ENCODE peak calls at places on chromosomes 11 and 22, in nine cellular contexts. G is stimulated activated CD8-positive, alpha-beta memory T cell treated with anti-CD3 and anti-CD28 coated beads, Interleukin-7, amount 100 ng/mL, for 24 hours; K is progenitor cell of endocrine pancreas; C is EH; U is HCT116; A is nephron progenitor cell; V is neural crest cell; E is left ventricle myocardium inferior; J is erythroblast. R is an unnamed sample.

GRCh38 chr22:42942351-42942750 is 72.6 kb downstream of the PACSIN2 start:
- DNase-seq in K (no peak), V (no peak), C (no peak), J (no peak), U (no peak), G (no peak), E (no peak), A (no peak), R (no peak)

GRCh38 chr11:19079643-19080440 is 19.3 kb upstream of the MRGPRX2 start:
- DNase-seq in U (peak), K (no peak), E (no peak), C (peak), A (no peak), J (no peak), G (no peak), V (no peak), R (no peak)

GRCh38 chr11:13317293-13318080 is 39.9 kb downstream of the BMAL1 start:
- DNase-seq in K (no peak), G (no peak), J (no peak), V (no peak), A (no peak), C (no peak), U (no peak), E (no peak), R (no peak)

GRCh38 chr22:50399751-50400331 is 56.7 kb downstream of the PPP6R2 start:
- DNase-seq in A (peak), K (no peak), E (no peak), C (peak), G (no peak), J (peak), U (peak), V (peak), R (no peak)

GRCh38 chr11:109869536-109869935 is 223.7 kb upstream of the ZC3H12C start:
- DNase-seq in G (no peak), V (no peak), E (no peak), U (no peak), K (no peak), J (no peak), A (no peak), C (no peak), R (no peak)

GRCh38 chr11:60429272-60429671 is at the start of gene MS4A5:
- DNase-seq in G (no peak), C (no peak), A (no peak), E (no peak), V (no peak), K (no peak), J (no peak), U (no peak), R (no peak)

GRCh38 chr11:43327987-43328386 is 16.2 kb downstream of the API5 start:
- DNase-seq in A (no peak), G (no peak), U (no peak), K (no peak), E (no peak), V (no peak), J (peak), C (peak), R (no peak)

GRCh38 chr11:128467610-128468041 is 119.7 kb downstream of the ETS1 start:
- DNase-seq in K (no peak), A (no peak), U (peak), G (no peak), C (peak), V (peak), E (no peak), J (no peak), R (no peak)

GRCh38 chr11:11038339-11039248 is 180.7 kb upstream of the ZBED5 start:
- DNase-seq in J (no peak), E (no peak), C (no peak), U (no peak), G (no peak), V (no peak), K (peak), A (no peak), R (no peak)

GRCh38 chr11:91406009-91406408 is 818.6 kb upstream of the FAT3 start:
- DNase-seq in E (no peak), C (no peak), V (no peak), A (no peak), K (no peak), U (no peak), J (no peak), G (no peak), R (no peak)

GRCh38 chr11:130198964-130199363 is 39.4 kb downstream of the ST14 start:
- DNase-seq in C (no peak), G (no peak), U (no peak), V (no peak), K (no peak), J (no peak), A (no peak), E (no peak), R (no peak)

GRCh38 chr11:7575841-7576451 is 62.1 kb downstream of the PPFIBP2 start:
- DNase-seq in K (no peak), A (no peak), U (no peak), J (no peak), C (peak), E (no peak), G (no peak), V (no peak), R (no peak)

GRCh38 chr11:71209181-71209580 is 43.2 kb downstream of the SHANK2 start:
- DNase-seq in K (no peak), A (no peak), G (no peak), V (no peak), U (no peak), J (no peak), C (no peak), E (no peak), R (no peak)

GRCh38 chr11:116613201-116613910 is 159.4 kb downstream of the BUD13 start:
- DNase-seq in V (no peak), A (no peak), E (no peak), K (no peak), J (no peak), U (no peak), C (no peak), G (no peak), R (no peak)

GRCh38 chr11:82356316-82356715 is 377.3 kb downstream of the FAM181B start:
- DNase-seq in J (no peak), G (no peak), V (no peak), A (no peak), U (no peak), K (no peak), C (no peak), E (no peak), R (no peak)

GRCh38 chr11:58675344-58676155 is 53.1 kb downstream of the CNTF start:
- DNase-seq in G (peak), U (peak), A (peak), C (peak), E (peak), J (peak), K (peak), V (peak), R (peak)

GRCh38 chr22:32005453-32005852 is 37.6 kb upstream of the SLC5A1 start:
- DNase-seq in G (no peak), K (no peak), V (no peak), J (no peak), A (no peak), C (peak), E (no peak), U (no peak), R (no peak)

GRCh38 chr11:70067036-70067435 is 11.1 kb upstream of the ANO1 start:
- DNase-seq in U (no peak), A (no peak), V (no peak), C (no peak), K (no peak), J (no peak), E (no peak), G (no peak), R (no peak)

GRCh38 chr22:46460835-46461234 is 76.6 kb downstream of the CELSR1 start:
- DNase-seq in C (no peak), K (no peak), J (no peak), V (no peak), E (no peak), A (no peak), U (no peak), G (no peak), R (no peak)

GRCh38 chr11:86291466-86292262 is 10.4 kb upstream of the HIKESHI start:
- DNase-seq in J (peak), K (peak), G (peak), U (peak), A (peak), E (no peak), C (peak), V (peak), R (no peak)

GRCh38 chr11:126878892-126879291 is 121.7 kb downstream of the KIRREL3 start:
- DNase-seq in E (no peak), V (no peak), K (no peak), A (no peak), C (no peak), J (no peak), G (no peak), U (no peak), R (no peak)

GRCh38 chr11:44589301-44589700 is 23.8 kb downstream of the CD82 start:
- DNase-seq in U (no peak), A (no peak), V (no peak), J (no peak), G (no peak), K (no peak), E (no peak), C (peak), R (no peak)

GRCh38 chr11:117511483-117511934 is 183.9 kb downstream of the CEP164 start:
- DNase-seq in A (no peak), J (no peak), U (no peak), G (no peak), K (no peak), E (no peak), C (no peak), V (no peak), R (no peak)

GRCh38 chr11:42951266-42951665 is 360.5 kb upstream of the API5 start:
- DNase-seq in A (no peak), J (no peak), E (no peak), G (no peak), C (no peak), K (no peak), U (no peak), V (no peak), R (no peak)

GRCh38 chr11:107957109-107957588 is 28.9 kb downstream of the RAB39A start:
- DNase-seq in K (no peak), V (no peak), G (no peak), J (no peak), U (no peak), C (peak), A (no peak), E (no peak), R (no peak)

GRCh38 chr11:65794570-65795510 is 8.0 kb downstream of the OVOL1 start:
- DNase-seq in U (no peak), E (no peak), A (no peak), V (no peak), C (no peak), K (no peak), G (no peak), J (no peak), R (no peak)

GRCh38 chr11:35614949-35615569 is 3.2 kb upstream of the FJX1 start:
- DNase-seq in C (peak), A (no peak), K (no peak), G (no peak), V (no peak), U (no peak), E (no peak), J (no peak), R (no peak)

GRCh38 chr11:73218830-73219215 is 742 bp downstream of the P2RY2 start:
- DNase-seq in A (no peak), U (no peak), K (no peak), J (no peak), E (no peak), G (no peak), C (no peak), V (no peak), R (no peak)

GRCh38 chr22:43923191-43923590 is 414 bp upstream of the PNPLA3 start:
- DNase-seq in V (no peak), K (no peak), C (peak), G (no peak), U (no peak), E (no peak), J (peak), A (no peak), R (no peak)

GRCh38 chr11:116240661-116241060 is 532.1 kb downstream of the BUD13 start:
- DNase-seq in A (no peak), V (no peak), G (no peak), E (no peak), U (no peak), K (no peak), J (no peak), C (no peak), R (no peak)

GRCh38 chr22:44031111-44031963 is 7.2 kb downstream of the PARVB start:
- DNase-seq in U (no peak), A (no peak), E (no peak), J (peak), K (no peak), V (no peak), C (no peak), G (no peak), R (no peak)

GRCh38 chr11:132332521-132332920 is 962.1 kb downstream of the NTM start:
- DNase-seq in E (no peak), V (no peak), C (no peak), G (no peak), J (no peak), A (no peak), K (no peak), U (no peak), R (no peak)

GRCh38 chr11:62116458-62116857 is 7.4 kb upstream of the INCENP start:
- DNase-seq in E (no peak), J (no peak), U (no peak), K (no peak), A (no peak), C (peak), V (no peak), G (no peak), R (no peak)

GRCh38 chr11:122069946-122070345 is 46.1 kb downstream of the BLID start:
- DNase-seq in E (peak), C (peak), A (peak), U (no peak), J (no peak), G (no peak), V (peak), K (peak), R (peak)

GRCh38 chr11:118488480-118489109 is 38.7 kb upstream of the TTC36 start:
- DNase-seq in G (peak), V (peak), C (peak), K (peak), U (peak), A (peak), J (peak), E (peak), R (no peak)

GRCh38 chr22:42417645-42418303 is 14.4 kb downstream of the NFAM1 start:
- DNase-seq in K (no peak), C (no peak), V (no peak), U (no peak), G (no peak), E (no peak), J (no peak), A (no peak), R (no peak)

GRCh38 chr22:17381237-17381913 is 12.1 kb downstream of the CECR2 start:
- DNase-seq in K (no peak), G (no peak), C (no peak), J (no peak), V (no peak), A (no peak), E (no peak), U (no peak), R (no peak)

GRCh38 chr11:91497847-91498246 is 726.8 kb upstream of the FAT3 start:
- DNase-seq in J (no peak), K (no peak), U (no peak), V (no peak), G (no peak), C (no peak), E (no peak), A (no peak), R (no peak)